ENCODE peak calls at places on chromosomes 2 and 18, in eight cellular contexts. M, S, B, E, G, Q, N and V are unnamed samples.

GRCh38 chr2:88933980-88934379 is 242.5 kb downstream of the RPIA start:
- DNase-seq in G (no peak), S (no peak), E (no peak), N (no peak), Q (no peak), M (no peak), B (no peak), V (no peak)

GRCh38 chr2:23135481-23136100 is 249.4 kb upstream of the KLHL29 start:
- DNase-seq in B (no peak), S (no peak), M (no peak), N (no peak), Q (no peak), E (no peak), G (no peak), V (no peak)

GRCh38 chr2:221571108-221571390 is 1.1 kb downstream of the EPHA4 start:
- DNase-seq in G (no peak), B (peak), M (no peak), Q (no peak), N (peak), E (no peak), S (no peak), V (peak)

GRCh38 chr2:199455533-199456382 is 2.0 kb downstream of the SATB2 start:
- DNase-seq in N (no peak), G (no peak), M (peak), Q (no peak), S (peak), E (peak), B (peak), V (no peak)

GRCh38 chr2:60961457-60961856 is 56.1 kb upstream of the PEX13 start:
- DNase-seq in S (peak), B (peak), E (no peak), M (no peak), G (no peak), N (no peak), Q (no peak), V (no peak)

GRCh38 chr18:34637094-34637801 is 72.8 kb upstream of the DTNA start:
- DNase-seq in M (no peak), G (no peak), Q (no peak), S (no peak), N (no peak), B (no peak), E (no peak), V (no peak)

GRCh38 chr2:105857076-105857740 is 112.5 kb downstream of the NCK2 start:
- DNase-seq in E (no peak), G (no peak), M (no peak), B (no peak), N (no peak), S (no peak), Q (no peak), V (no peak)

GRCh38 chr18:26656944-26657536 is 108.7 kb upstream of the KCTD1 start:
- DNase-seq in G (peak), Q (no peak), M (peak), N (no peak), E (peak), S (peak), B (peak), V (peak)

GRCh38 chr2:26035110-26035728 is 1.3 kb downstream of the RAB10 start:
- DNase-seq in B (peak), G (no peak), S (no peak), E (no peak), Q (no peak), M (no peak), N (peak), V (no peak)

GRCh38 chr18:73638709-73639108 is 508.9 kb downstream of the FBXO15 start:
- DNase-seq in G (no peak), Q (no peak), M (no peak), B (peak), S (no peak), E (no peak), N (no peak), V (no peak)

GRCh38 chr2:179936654-179937053 is 70.4 kb downstream of the CWC22 start:
- DNase-seq in Q (no peak), E (peak), N (peak), B (no peak), G (no peak), S (no peak), M (no peak), V (no peak)

GRCh38 chr2:170530284-170530745 is 184.8 kb upstream of the SP5 start:
- DNase-seq in E (peak), S (peak), M (peak), G (peak), N (no peak), B (peak), Q (no peak), V (no peak)

GRCh38 chr2:75493230-75493629 is 67.5 kb downstream of the EVA1A start:
- DNase-seq in E (no peak), S (no peak), N (no peak), M (no peak), G (no peak), Q (no peak), B (no peak), V (no peak)

GRCh38 chr2:26395394-26395793 is 6.3 kb upstream of the DRC1 start:
- DNase-seq in E (no peak), N (no peak), Q (no peak), B (no peak), M (no peak), G (no peak), S (no peak), V (no peak)

GRCh38 chr2:162118166-162119031 is 33.6 kb downstream of the GCG start:
- DNase-seq in G (peak), E (no peak), N (no peak), B (peak), S (no peak), M (peak), Q (no peak), V (no peak)

GRCh38 chr2:233436691-233437438 is 82.6 kb downstream of the DGKD start:
- DNase-seq in G (no peak), N (no peak), B (no peak), Q (no peak), S (no peak), M (peak), E (no peak), V (no peak)

GRCh38 chr2:205807758-205808157 is 125.5 kb downstream of the NRP2 start:
- DNase-seq in M (no peak), G (no peak), Q (no peak), B (no peak), E (no peak), S (no peak), N (no peak), V (no peak)

GRCh38 chr2:188975497-188976102 is 1.4 kb downstream of the COL3A1 start:
- DNase-seq in B (peak), M (peak), S (no peak), E (no peak), G (no peak), N (no peak), Q (no peak), V (no peak)
- TF ChIP-seq POLR2A in B (no peak), M (no peak), S (no peak), E (no peak), G (no peak), N (no peak), Q (peak), V (no peak)

DNA sequence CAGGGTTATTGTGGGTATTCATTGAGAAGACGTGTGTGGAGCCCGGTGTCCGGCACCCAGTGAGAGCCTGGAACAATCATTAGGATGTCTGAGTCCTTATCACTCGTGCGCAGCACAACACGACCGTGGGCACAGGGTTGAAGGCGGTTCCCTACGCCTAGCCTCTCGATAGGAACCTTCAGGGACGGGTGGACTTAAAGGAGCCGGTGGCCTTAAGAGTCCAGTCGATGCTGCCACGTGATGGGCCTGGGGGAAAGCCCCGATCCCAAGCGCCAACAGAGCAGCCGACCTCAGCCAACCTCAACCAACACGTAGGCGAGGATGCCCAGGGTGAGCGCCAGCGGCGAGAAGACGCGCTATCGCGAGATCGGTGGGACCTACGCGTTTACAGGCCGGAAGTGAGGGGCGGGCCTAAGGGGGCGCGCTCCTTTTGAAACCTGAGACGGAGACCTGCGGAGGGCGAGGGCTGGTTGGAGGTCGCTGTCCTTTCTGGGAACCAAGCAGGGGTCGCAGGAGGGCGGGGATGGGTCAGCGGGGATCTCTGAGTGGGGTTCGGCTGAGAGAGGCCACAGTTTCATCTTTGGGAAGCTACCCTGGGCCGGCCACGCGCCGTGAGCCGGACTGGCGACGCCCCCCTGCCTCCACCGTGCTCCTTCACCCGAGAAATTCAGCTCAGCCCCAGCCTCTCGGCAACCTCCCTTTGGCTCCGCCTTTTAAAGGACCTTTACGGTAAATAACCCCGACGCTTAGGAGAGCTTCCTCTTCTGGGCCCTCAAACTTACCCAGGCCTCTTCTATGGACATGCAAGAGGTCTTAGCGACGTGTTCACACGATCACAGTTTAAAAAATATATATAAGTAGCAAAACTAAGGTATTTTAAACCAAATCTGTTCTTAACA is 28.3 kb downstream of the WNT10A start:
- DNase-seq in E (peak), B (peak), G (peak), S (peak), Q (peak), N (peak), M (peak), V (peak)
- TF ChIP-seq POLR2A in E (no peak), B (no peak), G (no peak), S (peak), Q (no peak), N (peak), M (no peak), V (peak)

GRCh38 chr2:211846714-211847113 is 691.9 kb downstream of the ERBB4 start:
- DNase-seq in Q (no peak), E (no peak), M (no peak), G (no peak), S (no peak), N (no peak), B (no peak), V (no peak)

GRCh38 chr2:211846031-211846400 is 692.6 kb downstream of the ERBB4 start:
- DNase-seq in Q (no peak), G (no peak), B (no peak), S (no peak), M (no peak), E (no peak), N (no peak), V (no peak)

GRCh38 chr2:211845346-211846030 is 693.1 kb downstream of the ERBB4 start:
- DNase-seq in N (no peak), G (no peak), M (no peak), B (no peak), S (no peak), Q (no peak), E (no peak), V (no peak)
- TF ChIP-seq POLR2A in N (no peak), G (no peak), M (no peak), B (no peak), S (no peak), Q (no peak), E (no peak), V (no peak)

DNA sequence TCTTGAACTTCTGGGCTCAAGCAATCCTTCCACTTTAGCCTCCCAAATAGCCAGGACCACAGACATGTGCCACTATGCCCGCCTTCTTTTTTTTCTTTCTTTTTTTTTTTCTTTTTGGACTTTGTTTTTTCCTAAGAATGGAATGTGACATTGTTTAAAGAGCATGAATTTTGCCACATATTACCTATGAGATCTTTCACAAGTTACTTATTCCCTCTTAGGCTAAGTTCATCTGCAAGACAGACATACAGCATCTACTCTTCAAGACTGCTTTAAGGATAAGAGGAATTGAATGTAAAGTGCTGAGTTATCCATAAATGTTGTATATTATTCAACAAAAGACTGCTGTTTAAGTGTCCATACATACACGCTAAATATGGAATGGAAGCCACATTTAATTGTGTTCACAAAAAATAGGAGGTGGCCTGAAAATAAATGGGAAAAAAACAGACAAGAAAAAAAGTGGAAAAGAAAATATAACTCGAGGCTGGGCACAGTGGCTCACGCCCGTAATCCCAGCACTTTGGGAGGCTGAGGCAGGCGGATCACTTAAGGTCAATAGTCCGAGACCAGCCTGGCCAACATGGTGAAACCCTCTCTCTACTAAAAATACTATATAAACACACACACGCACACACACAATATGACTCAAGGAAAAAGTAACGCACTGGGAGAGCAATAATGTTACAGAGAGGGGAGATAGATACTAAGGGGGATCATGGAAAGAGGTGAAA is 3.2 kb upstream of the PPM1G start:
- DNase-seq in Q (no peak), S (no peak), G (no peak), M (no peak), E (no peak), N (no peak), B (no peak), V (no peak)
- TF ChIP-seq POLR2A in Q (no peak), S (no peak), G (no peak), M (no peak), E (no peak), N (no peak), B (no peak), V (no peak)